ENCODE peak calls at places on chromosome 3, in seven cellular contexts. T, C, Y, Q, D, P and A are unnamed samples.

GRCh38 chr3:127573916-127574315 is 16.6 kb downstream of the TPRA1 start:
- DNase-seq in T (no peak), Q (no peak), Y (no peak), C (no peak), D (no peak), P (no peak), A (no peak)

GRCh38 chr3:103960819-103961218 is 1405.9 kb upstream of the ALCAM start:
- DNase-seq in C (no peak), T (no peak), D (no peak), P (no peak), Q (no peak), Y (no peak), A (no peak)

GRCh38 chr3:64049136-64049535 is 25.8 kb upstream of the PSMD6 start:
- DNase-seq in Q (no peak), P (no peak), D (no peak), Y (peak), T (no peak), C (peak), A (peak)

GRCh38 chr3:13115616-13115910 is 42.3 kb upstream of the IQSEC1 start:
- DNase-seq in P (no peak), D (no peak), Y (no peak), T (no peak), C (no peak), Q (no peak), A (no peak)

GRCh38 chr3:111857474-111857873 is 1.6 kb upstream of the PHLDB2 start:
- DNase-seq in D (no peak), P (no peak), Q (no peak), Y (no peak), C (no peak), T (no peak), A (no peak)

GRCh38 chr3:32391643-32392529 is at the start of gene CMTM7:
- DNase-seq in D (peak), Y (peak), P (peak), T (peak), C (peak), Q (no peak), A (no peak)

GRCh38 chr3:143070977-143071551 is 48.5 kb upstream of the CHST2 start:
- DNase-seq in C (peak), Q (no peak), Y (peak), D (no peak), T (no peak), P (peak), A (peak)

GRCh38 chr3:20288050-20288449 is 102.0 kb upstream of the SGO1 start:
- DNase-seq in T (no peak), D (no peak), P (no peak), Q (no peak), Y (no peak), C (no peak), A (no peak)

GRCh38 chr3:12705981-12706380 is 42.1 kb upstream of the RAF1 start:
- DNase-seq in Y (no peak), Q (no peak), C (no peak), T (no peak), D (no peak), P (peak), A (no peak)

GRCh38 chr3:138364356-138365252 is 16.2 kb downstream of the MRAS start:
- DNase-seq in Q (no peak), T (no peak), Y (no peak), C (no peak), D (no peak), P (no peak), A (no peak)

GRCh38 chr3:23203651-23204111 is 554 bp downstream of the UBE2E2 start:
- DNase-seq in D (peak), Y (no peak), Q (no peak), P (peak), T (no peak), C (peak), A (no peak)

GRCh38 chr3:153163349-153164008 is 1.5 kb downstream of the RAP2B start:
- DNase-seq in P (peak), Q (no peak), Y (peak), T (no peak), C (peak), D (no peak), A (no peak)

DNA sequence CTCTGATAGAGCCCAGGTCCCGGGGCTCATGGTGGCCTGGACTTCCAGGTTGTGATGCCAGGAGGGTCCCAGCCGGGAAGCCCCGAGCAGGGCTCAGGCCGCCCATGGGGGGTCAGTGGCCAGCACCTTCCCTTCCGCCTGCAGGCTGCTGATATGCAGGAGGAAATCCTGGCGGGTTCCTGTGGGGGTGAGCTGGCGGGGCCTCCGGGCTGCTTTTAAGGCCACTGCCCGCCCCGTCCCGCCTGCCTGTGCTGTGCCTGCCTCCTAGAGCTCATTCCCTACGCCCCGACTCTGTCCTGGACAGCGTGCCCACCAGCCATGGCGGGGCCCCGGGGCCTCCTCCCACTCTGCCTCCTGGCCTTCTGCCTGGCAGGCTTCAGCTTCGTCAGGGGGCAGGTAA is at the start of gene STAB1:
- DNase-seq in Q (no peak), T (no peak), Y (no peak), D (peak), P (peak), C (no peak), A (no peak)
- H3K27ac ChIP-seq in Q (peak), T (no peak), Y (no peak), D (peak), P (peak), C (no peak), A (no peak)

GRCh38 chr3:187744169-187745151 is 808 bp downstream of the BCL6 start:
- DNase-seq in D (no peak), P (peak), C (peak), T (peak), Q (no peak), Y (peak), A (no peak)

GRCh38 chr3:187743195-187744141 is 1.8 kb downstream of the BCL6 start:
- DNase-seq in D (no peak), Y (peak), T (no peak), P (peak), Q (peak), C (peak), A (no peak)

GRCh38 chr3:187740446-187741399 is 4.5 kb downstream of the BCL6 start:
- DNase-seq in Y (peak), D (no peak), T (peak), C (peak), P (peak), Q (no peak), A (no peak)

GRCh38 chr3:187741403-187742350 is 3.6 kb downstream of the BCL6 start:
- DNase-seq in T (peak), Y (peak), D (no peak), C (peak), P (peak), Q (no peak), A (no peak)

DNA sequence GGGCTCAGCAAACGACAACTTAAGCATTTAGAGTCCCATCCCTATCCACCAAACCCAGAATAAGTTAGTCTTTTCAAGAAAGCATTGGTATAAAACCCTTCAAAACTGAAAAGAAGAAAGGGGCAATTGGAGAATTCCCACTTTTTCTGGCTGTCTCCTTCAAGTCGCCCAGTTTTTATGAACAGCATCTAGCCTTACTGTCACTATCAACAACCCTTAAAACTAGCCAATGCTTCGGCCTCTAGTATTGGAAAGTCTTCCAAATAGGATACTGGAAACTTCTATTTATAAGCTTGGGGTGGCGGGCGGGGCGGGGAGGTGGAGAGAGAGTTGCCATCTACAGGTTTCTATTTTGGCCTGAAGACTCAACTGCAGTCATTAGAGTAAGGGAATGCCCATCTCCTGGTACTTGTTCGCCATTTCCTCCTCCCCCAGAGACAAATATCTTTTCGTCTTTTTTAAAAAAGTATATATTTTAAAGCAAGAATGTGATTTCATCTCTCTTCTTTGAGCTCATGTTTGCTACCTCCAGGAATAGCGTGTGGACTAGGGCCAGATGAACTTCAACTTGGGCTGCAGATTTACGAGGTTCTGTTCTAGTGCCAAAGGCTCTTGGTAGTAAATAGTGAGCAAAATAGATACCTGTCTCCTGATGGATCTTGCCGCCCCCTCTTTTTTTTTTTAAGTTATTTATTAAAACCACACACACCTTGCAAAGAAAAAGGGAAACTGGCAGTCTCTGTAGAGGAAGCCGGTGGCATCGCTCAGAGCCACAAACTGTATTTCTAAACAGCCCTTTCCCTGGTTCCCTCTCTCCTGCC is 2.7 kb downstream of the BCL6 start:
- DNase-seq in Y (no peak), Q (no peak), C (peak), T (no peak), D (no peak), P (peak), A (no peak)
- H3K27ac ChIP-seq in Y (peak), Q (peak), C (peak), T (peak), D (peak), P (no peak), A (peak)

GRCh38 chr3:37139567-37140052 is 34.8 kb downstream of the LRRFIP2 start:
- DNase-seq in T (no peak), Y (no peak), C (no peak), P (no peak), D (no peak), Q (no peak), A (no peak)

GRCh38 chr3:37137516-37137915 is 36.9 kb downstream of the LRRFIP2 start:
- DNase-seq in Q (no peak), P (no peak), D (no peak), C (no peak), Y (no peak), T (no peak), A (no peak)

GRCh38 chr3:37140899-37141541 is 33.4 kb downstream of the LRRFIP2 start:
- DNase-seq in P (no peak), C (no peak), D (no peak), T (no peak), Q (no peak), Y (no peak), A (no peak)

GRCh38 chr3:37136067-37136466 is 38.3 kb downstream of the LRRFIP2 start:
- DNase-seq in Y (no peak), T (no peak), C (no peak), P (no peak), Q (no peak), D (no peak), A (no peak)

GRCh38 chr3:37138816-37139215 is 35.6 kb downstream of the LRRFIP2 start:
- DNase-seq in Y (no peak), C (no peak), D (no peak), P (no peak), Q (no peak), T (no peak), A (no peak)
- H3K27ac ChIP-seq in Y (no peak), C (no peak), D (peak), P (no peak), Q (no peak), T (no peak), A (peak)

DNA sequence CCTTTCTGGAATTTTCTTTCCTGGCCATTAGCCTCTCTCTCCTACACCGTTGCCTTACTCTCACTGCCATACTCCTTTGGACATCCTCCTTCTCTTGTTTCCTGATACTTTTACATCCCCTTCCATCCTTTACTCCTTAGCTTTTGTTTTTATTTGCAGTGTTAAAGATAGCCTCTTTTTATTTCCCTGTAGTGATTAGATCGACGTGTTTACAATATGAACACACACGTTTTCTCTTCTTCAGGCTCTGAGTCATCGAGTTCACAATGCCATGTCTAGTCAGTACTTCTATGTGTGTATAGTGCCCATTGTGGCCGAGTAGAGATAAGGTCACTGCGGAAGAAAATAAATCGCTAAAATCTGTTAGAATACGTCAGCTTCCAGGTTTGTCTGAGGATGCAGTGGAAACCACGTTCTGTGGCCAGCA is 208.5 kb downstream of the LPP start:
- DNase-seq in Y (peak), Q (no peak), P (peak), C (peak), D (no peak), T (no peak), A (peak)
- H3K27ac ChIP-seq in Y (peak), Q (no peak), P (no peak), C (no peak), D (no peak), T (no peak), A (no peak)

DNA sequence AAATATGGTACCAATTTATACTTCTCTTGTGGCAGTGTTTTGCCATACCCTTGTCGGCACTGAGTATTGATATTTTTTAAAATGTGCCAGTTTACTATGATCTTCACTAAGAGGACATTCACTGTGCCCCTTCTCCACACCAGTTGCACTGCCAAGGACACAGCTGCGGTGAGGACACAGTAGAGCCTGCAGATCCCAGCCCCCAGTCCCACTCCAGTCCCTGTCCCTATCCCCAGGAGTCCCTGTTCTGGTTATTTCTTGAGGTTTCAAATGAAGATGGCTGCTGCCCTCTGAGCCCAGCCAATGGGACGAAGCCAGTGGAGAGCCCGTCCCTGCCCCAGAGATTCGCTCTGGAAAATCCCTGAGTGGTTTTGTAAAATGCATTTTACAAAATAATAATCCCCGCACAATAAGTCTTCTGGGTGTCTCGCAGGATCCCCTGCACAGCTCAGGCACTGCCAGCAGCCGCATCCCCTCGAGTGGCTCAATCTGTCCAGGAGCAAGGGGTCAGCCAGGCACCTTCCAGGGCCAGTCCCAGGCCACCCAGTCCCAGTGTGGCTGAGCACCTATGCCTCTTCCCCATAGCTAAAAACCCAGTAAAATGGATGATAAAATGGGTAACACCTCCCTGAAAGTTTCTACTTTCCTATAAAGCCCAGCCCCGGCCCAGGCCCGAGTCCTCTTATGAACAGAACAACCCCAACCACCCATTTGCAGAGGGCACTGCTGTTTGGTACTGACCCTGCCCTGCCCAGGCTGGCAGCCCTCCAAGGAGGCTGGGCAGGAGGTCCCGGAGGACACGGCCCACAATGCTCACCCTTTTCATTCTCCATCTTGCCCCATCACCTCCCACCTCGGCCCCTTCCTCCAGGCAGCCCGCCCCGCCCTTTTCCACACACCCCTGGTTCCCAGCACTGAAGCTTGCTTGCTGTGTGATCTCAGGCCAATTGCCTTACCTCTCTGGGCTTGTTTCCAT is 91.1 kb downstream of the VGLL4 start:
- DNase-seq in T (no peak), P (no peak), C (no peak), Y (no peak), Q (no peak), D (no peak), A (no peak)
- H3K27ac ChIP-seq in T (no peak), P (peak), C (no peak), Y (no peak), Q (peak), D (no peak), A (no peak)

DNA sequence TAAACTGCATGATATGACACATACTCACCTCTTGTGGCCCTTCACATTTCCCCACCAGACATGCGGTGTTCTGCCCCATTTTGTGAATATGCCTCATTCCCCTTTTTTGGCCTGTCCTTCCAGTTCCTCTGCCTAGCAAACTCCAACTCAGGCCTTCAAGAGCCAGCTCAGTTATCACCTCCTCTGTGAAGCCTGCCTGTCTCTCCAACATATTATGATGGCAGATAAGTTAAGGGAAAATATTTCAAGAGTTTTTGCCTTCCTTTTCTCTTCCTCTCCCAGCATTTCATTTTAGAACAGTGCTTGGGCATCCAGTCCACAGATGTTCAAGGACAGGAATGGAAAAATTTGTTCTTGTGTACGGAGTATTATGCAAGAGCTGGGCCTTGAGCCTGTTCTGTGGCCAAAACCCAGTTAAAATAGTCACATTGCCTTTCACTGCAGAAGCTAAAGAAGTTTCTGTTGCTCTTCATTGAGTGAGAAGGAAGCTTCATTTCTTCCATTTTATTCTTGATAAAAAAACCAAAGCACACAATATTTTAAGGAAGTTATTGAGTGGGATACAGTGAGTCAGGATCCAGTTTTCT is 192.1 kb downstream of the GHSR start:
- DNase-seq in D (no peak), P (peak), Y (no peak), Q (no peak), C (no peak), T (no peak), A (no peak)
- H3K27ac ChIP-seq in D (peak), P (no peak), Y (peak), Q (peak), C (no peak), T (no peak), A (no peak)

GRCh38 chr3:14235003-14235876 is 56.6 kb downstream of the LSM3 start:
- DNase-seq in P (no peak), D (peak), Y (no peak), T (no peak), Q (no peak), C (peak), A (peak)

GRCh38 chr3:14231998-14232501 is 53.4 kb downstream of the LSM3 start:
- DNase-seq in C (no peak), Y (no peak), T (no peak), Q (no peak), P (no peak), D (no peak), A (no peak)

GRCh38 chr3:14235896-14236295 is 57.3 kb downstream of the LSM3 start:
- DNase-seq in P (no peak), Y (no peak), C (no peak), T (no peak), Q (no peak), D (peak), A (no peak)

GRCh38 chr3:14237431-14237830 is 58.8 kb downstream of the LSM3 start:
- DNase-seq in Q (no peak), P (no peak), T (no peak), Y (no peak), D (peak), C (no peak), A (no peak)

DNA sequence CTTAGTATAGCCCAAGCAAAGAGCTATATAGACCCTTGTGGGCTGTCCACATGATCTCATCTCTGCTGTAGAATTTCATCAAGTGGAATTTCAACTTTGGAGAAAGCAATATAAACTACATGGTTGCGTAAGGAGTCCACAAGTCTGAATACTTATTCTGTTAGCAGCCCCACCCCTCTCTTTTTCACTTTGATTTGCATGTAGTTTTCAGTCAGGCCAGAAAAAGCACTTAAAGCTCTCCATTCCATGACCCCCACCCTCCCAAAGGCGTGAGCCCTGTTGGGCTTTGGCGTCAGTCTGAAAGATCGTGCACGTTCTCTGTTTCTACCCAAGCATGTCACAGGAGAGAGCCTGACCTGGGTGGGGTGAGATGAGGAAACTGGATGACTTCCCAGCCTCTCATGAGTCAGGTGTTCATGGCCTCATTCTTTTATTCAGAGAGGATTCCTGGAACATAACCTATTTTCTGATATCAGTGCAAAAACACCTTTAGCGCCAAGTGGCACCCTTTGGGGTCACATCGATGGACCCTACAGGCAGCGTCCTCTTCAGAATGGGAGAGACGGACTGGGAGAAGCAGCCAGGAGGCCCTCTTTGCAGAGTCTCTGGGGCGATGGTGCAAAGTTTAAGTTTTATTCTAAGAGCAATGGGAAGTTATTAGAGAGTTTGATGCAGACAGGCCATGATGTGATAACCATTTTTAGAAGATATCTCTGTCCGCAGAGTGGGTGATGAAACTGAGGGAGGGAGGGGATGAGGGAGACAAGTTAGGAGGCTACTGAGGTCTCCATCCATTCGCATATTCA is 55.8 kb downstream of the LSM3 start:
- DNase-seq in D (peak), Q (no peak), T (no peak), Y (no peak), C (peak), P (no peak), A (peak)
- H3K27ac ChIP-seq in D (peak), Q (no peak), T (no peak), Y (no peak), C (no peak), P (no peak), A (peak)